ENCODE peak calls at places on chromosome 5, in five cellular contexts. G is activated CD4-positive, alpha-beta T cell treated with anti-CD3 and anti-CD28 coated beads, Interleukin-2, amount 50 U/mL, for 1 hour; O is activated T-cell treated with anti-CD3 and anti-CD28 coated beads, Interleukin-2, amount 50 U/mL, for 72 hours; R is stimulated activated CD4-positive, alpha-beta T cell treated with anti-CD3 and anti-CD28 coated beads, Interleukin-4, amount 100 ng/mL, for 4 hours; V is AG09309. E is an unnamed sample.

GRCh38 chr5:132961887-132962286 is 1.5 kb downstream of the AFF4 start:
- DNase-seq in G (no peak), O (no peak), R (no peak), V (no peak), E (no peak)

GRCh38 chr5:95712347-95712958 is 18.7 kb upstream of the RHOBTB3 start:
- DNase-seq in G (no peak), O (peak; percentile 74), R (no peak), V (no peak), E (no peak)

GRCh38 chr5:141874262-141874964 is 3.8 kb downstream of the PCDH1 start:
- DNase-seq in G (no peak), O (no peak), R (no peak), V (no peak), E (no peak)

GRCh38 chr5:157543825-157544622 is 31.6 kb downstream of the ADAM19 start:
- DNase-seq in G (no peak), O (peak; percentile 19), R (no peak), V (no peak), E (no peak)

GRCh38 chr5:98968056-98968564 is 39.3 kb upstream of the CHD1 start:
- DNase-seq in G (no peak), O (no peak), R (no peak), V (no peak), E (no peak)

GRCh38 chr5:151659001-151659754 is 27.5 kb downstream of the SPARC start:
- DNase-seq in G (peak; percentile 80), O (peak; percentile 83), R (peak; percentile 78), V (no peak), E (peak; percentile 84)

GRCh38 chr5:169744336-169744735 is 107.3 kb downstream of the DOCK2 start:
- DNase-seq in G (no peak), O (no peak), R (no peak), V (no peak), E (no peak)

GRCh38 chr5:172906436-172906835 is 52.8 kb upstream of the RPL26L1 start:
- DNase-seq in G (no peak), O (no peak), R (no peak), V (no peak), E (no peak)

GRCh38 chr5:133353741-133354140 is 258.6 kb downstream of the FSTL4 start:
- DNase-seq in G (no peak), O (no peak), R (no peak), V (no peak), E (no peak)

GRCh38 chr5:142508630-142509425 is 177.1 kb downstream of the FGF1 start:
- DNase-seq in G (no peak), O (no peak), R (no peak), V (no peak), E (no peak)

GRCh38 chr5:123610665-123611406 is 98.9 kb downstream of the CSNK1G3 start:
- DNase-seq in G (no peak), O (peak; percentile 17), R (no peak), V (peak; percentile 45), E (no peak)

GRCh38 chr5:134086943-134087305 is 27.6 kb upstream of the TCF7 start:
- DNase-seq in G (peak; percentile 85), O (peak; percentile 91), R (peak; percentile 62), V (no peak), E (no peak)

GRCh38 chr5:58800410-58800809 is 217.5 kb downstream of the RAB3C start:
- DNase-seq in G (no peak), O (no peak), R (no peak), V (no peak), E (no peak)